ENCODE peak calls at places on chromosomes 11 and 22, in nine cellular contexts. M is RWPE1; C is right cardiac atrium; Z is brain microvascular endothelial cell; J is pancreas; F is dorsolateral prefrontal cortex; A is adrenal gland; N is effector memory CD4-positive, alpha-beta T cell; L is SK-N-SH. Y is an unnamed sample.

GRCh38 chr11:82890941-82891340 is 9.3 kb downstream of the PRCP start:
- DNase-seq in M (no peak), C (no peak), Z (no peak), J (no peak), F (no peak), A (no peak), N (no peak), L (no peak), Y (no peak)

GRCh38 chr11:59191095-59191494 is 19.2 kb downstream of the DTX4 start:
- DNase-seq in M (no peak), C (no peak), Z (no peak), J (no peak), F (no peak), A (no peak), N (no peak), L (no peak), Y (no peak)

GRCh38 chr11:73375830-73376167 is 400 bp upstream of the RELT start:
- DNase-seq in M (no peak), C (no peak), Z (no peak), J (no peak), F (no peak), A (no peak), N (no peak), L (no peak), Y (peak)

GRCh38 chr22:23233084-23233501 is 52.8 kb downstream of the BCR start:
- DNase-seq in M (no peak), C (peak), Z (no peak), J (no peak), F (peak), A (no peak), N (no peak), L (peak), Y (no peak)

GRCh38 chr22:30628491-30628890 is 7.1 kb upstream of the SLC35E4 start:
- DNase-seq in M (no peak), C (peak), Z (no peak), J (no peak), F (no peak), A (no peak), N (no peak), L (peak), Y (no peak)

GRCh38 chr11:76903325-76903724 is 42.6 kb downstream of the ACER3 start:
- DNase-seq in M (peak), C (no peak), Z (no peak), J (no peak), F (no peak), A (no peak), N (no peak), L (no peak), Y (no peak)

GRCh38 chr11:83156150-83156995 is 558 bp upstream of the PCF11 start:
- DNase-seq in M (peak), C (peak), Z (no peak), J (peak), F (peak), A (peak), N (peak), L (peak), Y (peak)

GRCh38 chr11:119359365-119360229 is 13.1 kb upstream of the MFRP start:
- DNase-seq in M (no peak), C (no peak), Z (no peak), J (no peak), F (no peak), A (no peak), N (no peak), L (no peak), Y (peak)

GRCh38 chr11:11157201-11157600 is 195.8 kb downstream of the CSNK2A3 start:
- DNase-seq in M (no peak), C (peak), Z (peak), J (no peak), F (no peak), A (no peak), N (peak), L (peak), Y (no peak)

GRCh38 chr11:64489831-64490441 is 101.1 kb upstream of the SLC22A12 start:
- DNase-seq in M (peak), C (peak), Z (peak), J (peak), F (peak), A (peak), N (no peak), L (peak), Y (peak)

GRCh38 chr11:114439229-114440120 is at the start of gene REXO2:
- DNase-seq in M (peak), C (peak), Z (peak), J (peak), F (peak), A (peak), N (peak), L (peak), Y (peak)

GRCh38 chr11:114440121-114440860 is 1.0 kb downstream of the REXO2 start:
- DNase-seq in M (no peak), C (no peak), Z (no peak), J (no peak), F (no peak), A (no peak), N (no peak), L (peak), Y (no peak)

GRCh38 chr11:114442559-114442958 is 3.3 kb downstream of the REXO2 start:
- DNase-seq in M (no peak), C (no peak), Z (no peak), J (no peak), F (no peak), A (no peak), N (no peak), L (no peak), Y (no peak)

GRCh38 chr11:114441921-114442320 is 2.7 kb downstream of the REXO2 start:
- DNase-seq in M (no peak), C (no peak), Z (no peak), J (no peak), F (no peak), A (no peak), N (no peak), L (no peak), Y (no peak)

DNA sequence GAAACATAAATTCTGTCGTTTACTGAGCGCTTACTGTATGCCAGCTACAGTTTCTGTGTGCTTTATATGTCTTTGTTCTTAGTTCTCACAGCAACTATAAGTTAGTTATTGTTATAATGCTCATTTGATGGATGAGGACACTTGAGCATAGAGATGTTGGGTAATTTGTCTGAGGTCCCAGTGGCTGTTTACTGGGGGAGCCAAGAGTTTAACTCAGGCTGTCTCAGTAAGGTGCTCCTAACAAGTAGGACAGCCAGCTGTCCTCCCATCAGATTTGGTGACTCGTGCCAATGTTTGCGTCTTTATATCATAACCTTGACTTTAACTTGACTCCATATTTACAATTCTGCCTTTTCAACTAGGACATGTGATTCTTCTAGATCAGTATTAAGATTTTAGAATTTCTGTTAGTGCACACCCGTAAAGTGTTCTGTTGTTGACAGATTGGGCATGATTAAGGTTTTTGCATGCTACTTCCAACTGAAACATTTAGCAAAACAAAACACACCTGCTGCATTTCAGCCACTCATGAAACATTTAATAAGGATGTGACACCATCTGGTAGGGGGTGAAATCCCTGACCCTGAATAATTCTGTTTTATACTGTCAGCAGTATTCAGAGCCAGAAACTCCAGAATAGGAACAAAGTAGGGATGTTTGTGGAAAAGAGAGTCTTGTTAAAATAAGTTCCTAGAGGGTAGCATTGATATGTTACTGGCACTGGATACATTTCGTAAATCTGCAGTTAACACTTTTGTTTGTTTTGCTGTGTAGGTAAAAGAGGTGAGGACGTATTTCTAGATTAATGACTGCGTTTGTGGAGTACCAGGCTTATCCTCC is 1.9 kb downstream of the REXO2 start:
- DNase-seq in M (no peak), C (no peak), Z (no peak), J (no peak), F (no peak), A (no peak), N (no peak), L (no peak), Y (no peak)
- H3K27ac ChIP-seq in M (no peak), C (peak), Z (peak), J (no peak), F (no peak), A (peak), N (no peak), L (no peak), Y (peak)

GRCh38 chr11:132658696-132659095 is 873.6 kb downstream of the OPCML start:
- DNase-seq in M (no peak), C (no peak), Z (no peak), J (no peak), F (no peak), A (no peak), N (no peak), L (no peak), Y (no peak)

GRCh38 chr11:132653237-132653636 is 879.1 kb downstream of the OPCML start:
- DNase-seq in M (no peak), C (no peak), Z (no peak), J (no peak), F (no peak), A (no peak), N (no peak), L (no peak), Y (no peak)

GRCh38 chr11:132655187-132655855 is 877.0 kb downstream of the OPCML start:
- DNase-seq in M (no peak), C (no peak), Z (no peak), J (no peak), F (peak), A (no peak), N (no peak), L (no peak), Y (no peak)

GRCh38 chr11:132658004-132658403 is 874.3 kb downstream of the OPCML start:
- DNase-seq in M (no peak), C (no peak), Z (no peak), J (no peak), F (no peak), A (no peak), N (no peak), L (no peak), Y (no peak)
- H3K27ac ChIP-seq in M (no peak), C (no peak), Z (no peak), J (no peak), F (no peak), A (no peak), N (no peak), L (no peak), Y (no peak)

GRCh38 chr11:57155400-57155799 is 26.4 kb upstream of the LRRC55 start:
- DNase-seq in M (no peak), C (no peak), Z (no peak), J (no peak), F (no peak), A (no peak), N (no peak), L (no peak), Y (no peak)

GRCh38 chr11:57155838-57156583 is 25.7 kb upstream of the LRRC55 start:
- DNase-seq in M (no peak), C (no peak), Z (no peak), J (no peak), F (no peak), A (peak), N (no peak), L (peak), Y (no peak)

GRCh38 chr11:57157624-57158023 is 24.1 kb upstream of the LRRC55 start:
- DNase-seq in M (no peak), C (no peak), Z (no peak), J (no peak), F (no peak), A (no peak), N (no peak), L (no peak), Y (no peak)

GRCh38 chr11:57158180-57158579 is 23.6 kb upstream of the LRRC55 start:
- DNase-seq in M (no peak), C (no peak), Z (no peak), J (no peak), F (no peak), A (no peak), N (no peak), L (no peak), Y (no peak)

DNA sequence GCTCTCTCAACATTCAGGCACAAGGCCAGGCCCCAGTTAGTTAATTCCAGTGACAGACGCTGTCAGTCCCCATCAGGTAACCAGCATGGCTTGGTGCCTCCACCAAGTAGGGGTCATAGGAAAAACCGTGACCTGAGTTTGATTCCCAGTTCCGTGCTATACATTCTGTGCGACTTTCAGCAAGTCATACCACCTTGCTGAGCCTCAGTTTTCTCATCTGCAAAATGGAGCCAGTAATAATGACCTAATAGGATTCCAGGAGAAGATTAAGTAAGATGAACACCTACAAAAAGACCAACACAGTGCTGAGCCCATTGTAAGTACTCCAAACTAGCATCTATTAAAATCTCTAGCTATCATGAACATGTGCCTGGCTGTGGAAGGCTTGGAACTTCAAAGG is 24.8 kb upstream of the LRRC55 start:
- DNase-seq in M (no peak), C (no peak), Z (no peak), J (no peak), F (no peak), A (no peak), N (no peak), L (no peak), Y (no peak)
- H3K27ac ChIP-seq in M (no peak), C (no peak), Z (no peak), J (no peak), F (no peak), A (no peak), N (no peak), L (peak), Y (no peak)

DNA sequence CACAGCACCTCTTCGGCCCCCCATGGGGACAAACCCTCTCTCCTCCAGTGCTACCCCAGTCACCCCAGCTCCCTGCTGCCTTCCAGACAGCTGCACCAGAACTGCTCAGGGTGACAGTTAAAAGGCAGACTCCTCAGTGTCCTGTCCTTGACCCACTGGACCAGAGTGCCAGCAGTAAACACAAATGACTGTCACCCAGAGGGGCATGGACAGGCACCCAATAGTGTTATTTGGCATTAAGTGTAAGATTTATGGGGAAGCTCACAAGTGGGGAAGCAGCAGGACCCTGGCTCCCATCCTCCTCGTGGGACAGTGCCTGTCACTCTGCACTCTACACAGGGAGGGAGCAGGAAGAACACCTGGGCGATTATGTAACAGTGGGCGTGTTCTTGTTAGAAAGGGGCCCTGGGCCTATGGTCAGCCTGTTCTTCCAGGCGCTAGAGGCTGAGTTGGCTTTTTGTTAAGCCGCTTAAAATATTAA is 5.0 kb downstream of the RPS19BP1 start:
- DNase-seq in M (no peak), C (no peak), Z (no peak), J (peak), F (no peak), A (peak), N (no peak), L (no peak), Y (no peak)
- H3K27ac ChIP-seq in M (peak), C (no peak), Z (no peak), J (no peak), F (peak), A (peak), N (peak), L (no peak), Y (peak)

GRCh38 chr11:35847473-35847872 is 96.4 kb upstream of the LDLRAD3 start:
- DNase-seq in M (no peak), C (no peak), Z (no peak), J (no peak), F (peak), A (no peak), N (no peak), L (no peak), Y (no peak)
- H3K27ac ChIP-seq in M (no peak), C (no peak), Z (no peak), J (no peak), F (no peak), A (no peak), N (no peak), L (no peak), Y (no peak)